ENCODE peak calls at places on chromosome 19, in six cellular contexts. One of them, this sample, is unnamed.
A peak's percentile ranks its signal among the peaks of the same experiment; 100 is the strongest.

GRCh38 chr19:6801397-6802086 is 29.0 kb downstream of the VAV1 start:
- DNase-seq in thoracic aorta: no peak
- DNase-seq in left lung: peak; percentile 85
- DNase-seq in CD8-positive, alpha-beta T cell: peak; percentile 82
- DNase-seq in Caco-2: no peak
- DNase-seq in IMR-90: no peak
- DNase-seq in this sample: no peak

GRCh38 chr19:54154603-54155345 is 4.7 kb downstream of the LENG1 start:
- DNase-seq in CD8-positive, alpha-beta T cell: no peak
- DNase-seq in IMR-90: no peak
- DNase-seq in left lung: no peak
- DNase-seq in thoracic aorta: no peak
- DNase-seq in Caco-2: no peak
- DNase-seq in this sample: peak; percentile 79

GRCh38 chr19:582497-583197 is 7.0 kb upstream of the HCN2 start:
- DNase-seq in thoracic aorta: no peak
- DNase-seq in CD8-positive, alpha-beta T cell: no peak
- DNase-seq in Caco-2: no peak
- DNase-seq in left lung: no peak
- DNase-seq in IMR-90: peak; percentile 59
- DNase-seq in this sample: peak; percentile 61

GRCh38 chr19:29665826-29666633 is 769 bp downstream of the PLEKHF1 start:
- DNase-seq in IMR-90: peak; percentile 66
- DNase-seq in Caco-2: peak; percentile 27
- DNase-seq in thoracic aorta: no peak
- DNase-seq in CD8-positive, alpha-beta T cell: no peak
- DNase-seq in left lung: no peak
- DNase-seq in this sample: peak; percentile 81

GRCh38 chr19:41192574-41193419 is at the start of gene CYP2S1:
- DNase-seq in thoracic aorta: no peak
- DNase-seq in IMR-90: peak; percentile 22
- DNase-seq in CD8-positive, alpha-beta T cell: no peak
- DNase-seq in left lung: peak; percentile 57
- DNase-seq in Caco-2: peak; percentile 85
- DNase-seq in this sample: no peak

GRCh38 chr19:49119411-49120324 is at the start of gene PPFIA3:
- DNase-seq in CD8-positive, alpha-beta T cell: no peak
- DNase-seq in IMR-90: peak; percentile 54
- DNase-seq in Caco-2: peak; percentile 78
- DNase-seq in left lung: peak; percentile 63
- DNase-seq in thoracic aorta: no peak
- DNase-seq in this sample: peak; percentile 85

GRCh38 chr19:843180-843835 is 2.5 kb downstream of the PRTN3 start:
- DNase-seq in CD8-positive, alpha-beta T cell: no peak
- DNase-seq in left lung: no peak
- DNase-seq in Caco-2: peak; percentile 54
- DNase-seq in IMR-90: no peak
- DNase-seq in thoracic aorta: no peak
- DNase-seq in this sample: no peak

GRCh38 chr19:55147408-55148251 is 1.4 kb downstream of the TNNT1 start:
- DNase-seq in CD8-positive, alpha-beta T cell: no peak
- DNase-seq in Caco-2: peak; percentile 24
- DNase-seq in left lung: no peak
- DNase-seq in thoracic aorta: no peak
- DNase-seq in IMR-90: no peak
- DNase-seq in this sample: no peak

GRCh38 chr19:55563261-55563690 is 17.4 kb downstream of the ZNF579 start:
- DNase-seq in IMR-90: no peak
- DNase-seq in thoracic aorta: no peak
- DNase-seq in CD8-positive, alpha-beta T cell: no peak
- DNase-seq in Caco-2: no peak
- DNase-seq in left lung: no peak
- DNase-seq in this sample: peak; percentile 43

GRCh38 chr19:33771308-33772101 is 25.2 kb upstream of the KCTD15 start:
- DNase-seq in CD8-positive, alpha-beta T cell: peak; percentile 43
- DNase-seq in left lung: peak; percentile 61
- DNase-seq in Caco-2: peak; percentile 88
- DNase-seq in thoracic aorta: no peak
- DNase-seq in IMR-90: peak; percentile 41
- DNase-seq in this sample: peak; percentile 82

GRCh38 chr19:10718205-10719196 is 622 bp downstream of the DNM2 start:
- DNase-seq in CD8-positive, alpha-beta T cell: peak; percentile 43
- DNase-seq in Caco-2: peak; percentile 63
- DNase-seq in thoracic aorta: no peak
- DNase-seq in left lung: no peak
- DNase-seq in IMR-90: peak; percentile 28
- DNase-seq in this sample: peak; percentile 41

GRCh38 chr19:46634656-46635218 is 1.3 kb downstream of the GNG8 start:
- DNase-seq in IMR-90: no peak
- DNase-seq in left lung: no peak
- DNase-seq in thoracic aorta: no peak
- DNase-seq in CD8-positive, alpha-beta T cell: no peak
- DNase-seq in Caco-2: no peak
- DNase-seq in this sample: no peak

GRCh38 chr19:1259873-1260748 is 9.0 kb upstream of the CIRBP start:
- DNase-seq in CD8-positive, alpha-beta T cell: no peak
- DNase-seq in left lung: peak; percentile 64
- DNase-seq in Caco-2: peak; percentile 53
- DNase-seq in thoracic aorta: no peak
- DNase-seq in IMR-90: no peak
- DNase-seq in this sample: peak; percentile 61

GRCh38 chr19:37980419-37980975 is 73.5 kb downstream of the SIPA1L3 start:
- DNase-seq in left lung: no peak
- DNase-seq in Caco-2: no peak
- DNase-seq in thoracic aorta: no peak
- DNase-seq in IMR-90: no peak
- DNase-seq in CD8-positive, alpha-beta T cell: no peak
- DNase-seq in this sample: no peak

GRCh38 chr19:18478545-18479311 is 40.8 kb upstream of the ISYNA1 start:
- DNase-seq in CD8-positive, alpha-beta T cell: no peak
- DNase-seq in thoracic aorta: peak; percentile 58
- DNase-seq in IMR-90: peak; percentile 94
- DNase-seq in left lung: peak; percentile 90
- DNase-seq in Caco-2: peak; percentile 37
- DNase-seq in this sample: peak; percentile 92

GRCh38 chr19:2138061-2138728 is 13.2 kb downstream of the AP3D1 start:
- DNase-seq in thoracic aorta: no peak
- DNase-seq in Caco-2: no peak
- DNase-seq in IMR-90: no peak
- DNase-seq in CD8-positive, alpha-beta T cell: no peak
- DNase-seq in left lung: no peak
- DNase-seq in this sample: no peak

GRCh38 chr19:36449059-36449670 is 30.7 kb upstream of the ZFP82 start:
- DNase-seq in CD8-positive, alpha-beta T cell: no peak
- DNase-seq in IMR-90: no peak
- DNase-seq in thoracic aorta: no peak
- DNase-seq in Caco-2: no peak
- DNase-seq in left lung: no peak
- DNase-seq in this sample: no peak
- H3K4me3 ChIP-seq in CD8-positive, alpha-beta T cell: peak overlapping the region; percentile 19
- H3K4me3 ChIP-seq in IMR-90: no peak overlapping the region
- H3K4me3 ChIP-seq in thoracic aorta: peak overlapping the region; percentile 12
- H3K4me3 ChIP-seq in Caco-2: no peak overlapping the region
- H3K4me3 ChIP-seq in left lung: no peak overlapping the region
- H3K4me3 ChIP-seq in this sample: no peak overlapping the region

GRCh38 chr19:51128227-51128626 is 3.5 kb downstream of the SIGLEC9 start:
- DNase-seq in CD8-positive, alpha-beta T cell: no peak
- DNase-seq in Caco-2: no peak
- DNase-seq in left lung: peak; percentile 27
- DNase-seq in IMR-90: no peak
- DNase-seq in thoracic aorta: no peak
- DNase-seq in this sample: no peak
- TF ChIP-seq CTCF in CD8-positive, alpha-beta T cell: no peak
- TF ChIP-seq CTCF in Caco-2: no peak
- TF ChIP-seq CTCF in left lung: no peak
- TF ChIP-seq CTCF in IMR-90: no peak
- TF ChIP-seq CTCF in thoracic aorta: no peak
- TF ChIP-seq CTCF in this sample: no peak

DNA sequence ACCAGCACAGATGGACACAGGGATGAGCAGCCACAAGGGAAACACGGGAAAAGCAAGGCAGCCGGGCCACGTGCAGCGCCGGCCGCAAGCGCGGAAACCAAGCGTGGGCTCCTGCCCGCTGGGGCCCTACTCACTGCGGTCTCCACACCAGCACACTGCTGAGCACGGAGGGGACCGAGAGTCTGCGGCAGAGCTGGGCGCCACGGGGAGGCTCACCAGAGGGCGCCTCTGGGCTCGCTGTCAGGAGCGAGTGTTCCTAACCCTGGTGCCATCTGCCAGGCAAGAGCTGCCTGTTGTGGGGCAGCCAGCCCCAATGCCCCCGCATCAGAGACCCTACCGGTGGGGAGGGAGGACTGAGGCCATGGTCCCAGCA is 26.5 kb downstream of the MPND start:
- DNase-seq in Caco-2: peak; percentile 40
- DNase-seq in thoracic aorta: no peak
- DNase-seq in CD8-positive, alpha-beta T cell: peak; percentile 66
- DNase-seq in IMR-90: peak; percentile 26
- DNase-seq in left lung: peak; percentile 71
- DNase-seq in this sample: no peak
- H3K4me3 ChIP-seq in Caco-2: no peak overlapping the region
- H3K4me3 ChIP-seq in thoracic aorta: peak overlapping the region; percentile 40
- H3K4me3 ChIP-seq in CD8-positive, alpha-beta T cell: peak overlapping the region; percentile 65
- H3K4me3 ChIP-seq in IMR-90: no peak overlapping the region
- H3K4me3 ChIP-seq in left lung: peak overlapping the region; percentile 31
- H3K4me3 ChIP-seq in this sample: no peak overlapping the region

DNA sequence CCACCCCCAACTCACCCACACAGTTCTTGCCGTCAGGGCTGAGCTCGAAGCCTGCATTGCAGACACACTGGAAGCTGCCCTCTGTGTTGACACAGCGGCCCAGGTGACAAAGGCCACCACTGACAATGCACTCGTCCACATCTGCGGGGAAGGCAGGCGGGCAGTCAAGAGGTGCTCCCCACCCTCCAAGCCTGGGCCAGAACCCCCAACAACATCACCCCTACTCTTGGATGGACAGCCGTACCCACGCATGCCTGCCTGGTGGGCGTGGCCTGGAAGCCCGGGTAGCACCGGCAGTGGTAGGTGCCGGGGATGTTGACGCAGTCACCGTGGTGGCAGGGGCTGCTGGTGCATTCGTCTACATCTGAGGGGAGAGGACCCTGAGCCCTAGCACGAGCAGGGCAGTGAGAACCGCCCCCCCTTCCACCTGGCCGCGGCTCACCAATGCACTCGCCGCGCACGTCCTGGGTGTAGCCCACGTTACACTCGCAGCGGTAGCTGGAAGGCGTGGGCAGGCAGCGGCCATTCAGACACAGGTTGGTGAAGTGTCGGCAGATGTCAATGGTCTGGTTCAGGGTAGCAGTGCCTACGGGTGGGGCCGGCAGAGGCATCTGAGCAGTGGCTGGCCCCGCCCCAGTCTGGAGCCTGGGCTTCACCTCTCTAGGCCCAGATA is 13.3 kb downstream of the FBN3 start:
- DNase-seq in left lung: no peak
- DNase-seq in Caco-2: no peak
- DNase-seq in CD8-positive, alpha-beta T cell: no peak
- DNase-seq in IMR-90: no peak
- DNase-seq in thoracic aorta: no peak
- DNase-seq in this sample: no peak
- TF ChIP-seq CTCF in left lung: no peak
- TF ChIP-seq CTCF in Caco-2: no peak
- TF ChIP-seq CTCF in CD8-positive, alpha-beta T cell: no peak
- TF ChIP-seq CTCF in IMR-90: no peak
- TF ChIP-seq CTCF in thoracic aorta: no peak
- TF ChIP-seq CTCF in this sample: no peak